ENCODE peak calls at places on chromosomes 11 and 22, in five cellular contexts. B, L, E, S and I are unnamed samples. For H3K27me3 and H3K36me3, the result is how much of the 10 kb centered on the place peaks cover.

GRCh38 chr11:111836766-111837165 is 34.6 kb downstream of the ALG9 start:
- DNase-seq in B (no peak), L (no peak), E (no peak), S (no peak), I (no peak)

GRCh38 chr11:64799925-64800632 is 2.9 kb downstream of the MAP4K2 start:
- DNase-seq in B (no peak), L (no peak), E (no peak), S (peak), I (no peak)

GRCh38 chr22:37161442-37161841 is 11.7 kb upstream of the IL2RB start:
- DNase-seq in B (no peak), L (no peak), E (no peak), S (peak), I (no peak)

GRCh38 chr11:35324981-35325380 is 94.4 kb downstream of the SLC1A2 start:
- DNase-seq in B (no peak), L (no peak), E (no peak), S (no peak), I (no peak)

GRCh38 chr11:36699271-36699670 is 101.2 kb upstream of the RAG2 start:
- DNase-seq in B (no peak), L (peak), E (no peak), S (no peak), I (no peak)

GRCh38 chr11:3041699-3042098 is 15.5 kb downstream of the CARS1 start:
- DNase-seq in B (no peak), L (no peak), E (no peak), S (no peak), I (no peak)

GRCh38 chr11:68938816-68939582 is 35.3 kb downstream of the IGHMBP2 start:
- DNase-seq in B (no peak), L (no peak), E (no peak), S (no peak), I (no peak)

GRCh38 chr11:4924239-4924638 is at the start of gene OR51G1:
- DNase-seq in B (no peak), L (no peak), E (no peak), S (no peak), I (no peak)

GRCh38 chr11:76023408-76024068 is 182.8 kb downstream of the WNT11 start:
- DNase-seq in B (no peak), L (no peak), E (no peak), S (no peak), I (no peak)

GRCh38 chr22:39290724-39291161 is 28.7 kb downstream of the RPL3 start:
- DNase-seq in B (peak), L (no peak), E (peak), S (no peak), I (no peak)

GRCh38 chr11:34358258-34358665 is 452 bp upstream of the ABTB2 start:
- DNase-seq in B (no peak), L (peak), E (no peak), S (peak), I (no peak)

GRCh38 chr11:47977651-47978050 is 2.7 kb upstream of the PTPRJ start:
- DNase-seq in B (no peak), L (no peak), E (no peak), S (no peak), I (no peak)

GRCh38 chr22:48563118-48563965 is 1264.3 kb downstream of the BRD1 start:
- DNase-seq in B (no peak), L (no peak), E (no peak), S (no peak), I (no peak)
- H3K27me3 ChIP-seq in B (under half), L (under half), E (under half), S (under half), I (under half)

GRCh38 chr11:66068154-66068821 is 1.8 kb upstream of the PACS1 start:
- DNase-seq in B (peak), L (peak), E (no peak), S (peak), I (no peak)
- H3K36me3 ChIP-seq in B (half or more), L (under half), E (under half), S (half or more), I (under half)

GRCh38 chr22:29201722-29202230 is 3.9 kb upstream of the EMID1 start:
- DNase-seq in B (no peak), L (no peak), E (no peak), S (no peak), I (no peak)
- H3K4me3 ChIP-seq in B (no peak), L (no peak), E (no peak), S (no peak), I (no peak)

GRCh38 chr11:95375881-95376280 is 144.9 kb upstream of the SESN3 start:
- DNase-seq in B (peak), L (no peak), E (no peak), S (no peak), I (peak)
- H3K27me3 ChIP-seq in B (under half), L (under half), E (under half), S (under half), I (under half)

DNA sequence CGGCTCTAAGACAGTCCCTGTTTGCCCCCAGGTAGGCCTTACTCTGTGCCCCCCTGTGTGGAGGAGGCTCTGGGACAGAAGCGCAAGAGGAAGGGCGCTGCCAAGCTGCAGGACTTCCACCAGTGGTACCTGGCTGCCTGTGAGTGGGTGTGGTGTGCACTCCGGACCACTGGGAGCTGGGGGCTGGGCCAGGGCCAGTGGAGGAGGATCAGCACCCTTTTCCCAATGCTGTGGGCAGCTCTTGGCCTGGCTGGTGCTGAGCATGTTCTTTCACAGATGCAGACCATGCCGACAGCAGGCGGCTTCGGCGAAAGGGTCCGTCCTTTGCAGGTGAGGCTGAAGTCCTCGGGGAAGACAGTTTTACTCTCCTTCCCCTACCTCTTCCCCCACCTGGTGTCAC is 3.7 kb downstream of the SCO2 start:
- DNase-seq in B (no peak), L (no peak), E (no peak), S (no peak), I (no peak)
- H3K36me3 ChIP-seq in B (under half), L (under half), E (under half), S (half or more), I (under half)

DNA sequence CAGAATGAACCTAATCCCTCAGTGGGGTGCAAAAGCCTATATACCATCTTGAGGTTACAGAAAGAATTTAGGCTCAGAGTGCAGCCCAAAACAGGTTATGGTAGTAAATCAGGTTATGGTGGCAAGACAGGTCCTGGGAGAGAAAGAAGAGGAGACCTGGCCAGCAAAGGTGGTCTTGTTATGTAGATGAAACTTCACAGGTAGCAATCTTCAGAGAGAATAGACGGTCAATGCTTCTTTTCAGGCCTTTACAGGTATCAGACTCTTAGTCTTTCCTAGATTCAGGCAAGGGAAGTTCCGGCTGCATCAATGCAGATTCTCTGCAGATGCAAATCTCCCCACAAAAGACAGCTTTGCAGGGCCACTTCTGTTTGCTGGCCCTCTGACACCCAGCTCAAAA is 45.8 kb upstream of the SORL1 start:
- DNase-seq in B (no peak), L (no peak), E (no peak), S (no peak), I (no peak)
- H3K4me3 ChIP-seq in B (no peak), L (no peak), E (no peak), S (no peak), I (no peak)

GRCh38 chr11:17747131-17747955 is 12.8 kb downstream of the KCNC1 start:
- DNase-seq in B (no peak), L (no peak), E (no peak), S (no peak), I (no peak)

GRCh38 chr11:17750013-17750816 is 15.6 kb downstream of the KCNC1 start:
- DNase-seq in B (no peak), L (no peak), E (no peak), S (no peak), I (no peak)

GRCh38 chr11:17750817-17751165 is 16.2 kb downstream of the KCNC1 start:
- DNase-seq in B (no peak), L (no peak), E (no peak), S (no peak), I (no peak)

GRCh38 chr11:17748044-17748443 is 13.5 kb downstream of the KCNC1 start:
- DNase-seq in B (no peak), L (no peak), E (no peak), S (no peak), I (no peak)

GRCh38 chr11:17748761-17749721 is 14.5 kb downstream of the KCNC1 start:
- DNase-seq in B (no peak), L (no peak), E (no peak), S (no peak), I (no peak)
- H3K27me3 ChIP-seq in B (under half), L (under half), E (under half), S (under half), I (under half)

GRCh38 chr11:121431820-121432526 is 20.1 kb upstream of the SORL1 start:
- DNase-seq in B (no peak), L (no peak), E (no peak), S (no peak), I (no peak)
- H3K36me3 ChIP-seq in B (under half), L (under half), E (under half), S (under half), I (under half)

DNA sequence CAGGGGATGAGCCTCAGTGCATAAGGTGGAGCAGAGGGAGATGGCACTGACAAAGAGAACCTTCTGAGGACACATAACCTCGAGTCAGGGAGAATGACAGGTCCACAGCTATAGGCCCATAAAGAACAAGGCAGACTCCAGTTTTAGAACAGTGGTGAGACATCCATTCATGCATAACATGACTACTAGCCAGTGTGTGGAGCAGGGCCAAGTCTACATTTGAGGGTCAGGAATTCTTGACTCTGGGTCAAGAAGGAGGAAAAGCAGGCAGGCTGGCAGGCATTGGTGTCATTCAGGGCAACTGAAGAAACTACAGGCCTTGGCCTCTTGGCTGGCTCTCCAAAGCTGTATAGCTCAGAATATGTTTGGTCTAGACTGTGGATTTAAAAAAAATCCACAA is 54.9 kb downstream of the MTNR1B start:
- DNase-seq in B (no peak), L (no peak), E (peak), S (no peak), I (no peak)
- H3K4me3 ChIP-seq in B (no peak), L (no peak), E (no peak), S (no peak), I (no peak)

DNA sequence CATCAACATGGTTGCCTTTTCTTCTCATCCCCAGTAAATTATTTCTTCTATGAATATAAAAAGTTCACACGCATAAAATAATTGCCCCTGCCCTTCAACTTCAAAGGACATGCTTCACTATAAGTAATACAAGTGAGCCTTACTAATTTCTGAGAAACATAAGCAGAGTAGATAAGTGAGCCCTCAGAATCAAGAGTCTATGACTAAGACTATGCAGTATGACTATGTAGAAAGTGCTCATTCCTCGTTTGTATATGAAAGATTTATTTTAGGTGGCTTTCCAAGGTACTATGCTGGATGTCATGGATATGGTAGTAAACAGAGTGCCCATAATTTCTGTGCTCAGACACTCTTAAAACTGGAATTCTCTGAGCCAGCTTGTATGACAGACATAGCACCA is 189.9 kb downstream of the CADM1 start:
- DNase-seq in B (no peak), L (no peak), E (no peak), S (no peak), I (no peak)
- H3K27me3 ChIP-seq in B (under half), L (under half), E (under half), S (under half), I (under half)